ENCODE peak calls at places on chromosomes 2 and 18, in six cellular contexts. U is astrocyte, Q is HT1080, N is head of caudate nucleus, W is anterior cingulate cortex, S is A172. H is an unnamed sample.
A peak's percentile ranks its signal among the peaks of the same experiment; 100 is the strongest.

GRCh38 chr2:228474466-228474865 is 293.0 kb upstream of the SPHKAP start:
- DNase-seq in U (no peak), N (no peak), Q (no peak), S (peak; percentile 47), W (no peak), H (no peak)

GRCh38 chr2:199458017-199458805 is 472 bp upstream of the SATB2 start:
- DNase-seq in Q (peak; percentile 54), S (peak; percentile 25), U (peak; percentile 46), W (no peak), N (no peak), H (peak; percentile 83)

GRCh38 chr18:14978191-14978590 is 230.2 kb downstream of the ANKRD30B start:
- DNase-seq in Q (no peak), U (no peak), N (no peak), S (no peak), W (no peak), H (no peak)

GRCh38 chr2:97011977-97012569 is 25.7 kb upstream of the FAM178B start:
- DNase-seq in Q (peak; percentile 36), U (peak; percentile 47), W (no peak), N (peak; percentile 56), S (peak; percentile 62), H (peak; percentile 84)

GRCh38 chr18:12855886-12856285 is 28.2 kb downstream of the PTPN2 start:
- DNase-seq in S (no peak), Q (no peak), W (no peak), U (no peak), N (no peak), H (no peak)

GRCh38 chr2:70645733-70646420 is 92.3 kb upstream of the TGFA start:
- DNase-seq in Q (peak; percentile 21), S (no peak), W (no peak), N (no peak), U (no peak), H (peak; percentile 18)

GRCh38 chr18:54679318-54680149 is 88.5 kb downstream of the DYNAP start:
- DNase-seq in N (peak; percentile 30), W (no peak), Q (peak; percentile 86), S (peak; percentile 72), U (peak; percentile 77), H (peak; percentile 18)

GRCh38 chr2:144682248-144682647 is 162.3 kb upstream of the ZEB2 start:
- DNase-seq in S (no peak), Q (no peak), U (no peak), N (no peak), W (no peak), H (no peak)

GRCh38 chr2:88658890-88659881 is 31.9 kb upstream of the EIF2AK3 start:
- DNase-seq in N (no peak), Q (peak; percentile 77), S (peak; percentile 88), W (no peak), U (peak; percentile 61), H (no peak)

GRCh38 chr2:187453078-187453641 is 5.1 kb upstream of the CALCRL start:
- DNase-seq in U (no peak), N (no peak), S (peak; percentile 13), Q (peak; percentile 17), W (no peak), H (no peak)

GRCh38 chr2:95343429-95344207 is 46.5 kb downstream of the KCNIP3 start:
- DNase-seq in N (no peak), W (no peak), Q (no peak), U (no peak), S (peak; percentile 21), H (no peak)

GRCh38 chr2:120680136-120680761 is 55.4 kb upstream of the GLI2 start:
- DNase-seq in Q (peak; percentile 64), U (peak; percentile 69), W (peak; percentile 59), N (peak; percentile 89), S (peak; percentile 79), H (peak; percentile 82)

GRCh38 chr2:216584112-216584511 is 49.1 kb upstream of the IGFBP2 start:
- DNase-seq in W (no peak), N (peak; percentile 62), U (no peak), Q (no peak), S (no peak), H (no peak)

GRCh38 chr18:63888473-63889190 is 1.1 kb downstream of the SERPINB2 start:
- DNase-seq in N (no peak), S (no peak), Q (no peak), U (no peak), W (no peak), H (no peak)

GRCh38 chr2:47403829-47404228 is 873 bp downstream of the MSH2 start:
- DNase-seq in U (no peak), W (no peak), S (peak; percentile 33), Q (no peak), N (no peak), H (no peak)

GRCh38 chr2:159168707-159169106 is 117.8 kb downstream of the WDSUB1 start:
- DNase-seq in Q (peak; percentile 20), N (no peak), W (no peak), S (peak; percentile 27), U (peak; percentile 22), H (no peak)

GRCh38 chr2:192072261-192072660 is 122.5 kb downstream of the TMEFF2 start:
- DNase-seq in W (no peak), N (no peak), U (no peak), Q (no peak), S (no peak), H (no peak)

H was measured in OCI-LY7.